ENCODE peak calls at places on chromosomes 13 and 19, in six cellular contexts. One of them, this sample, is unnamed.

GRCh38 chr13:110593430-110594130 is 21.8 kb upstream of the NAXD start:
- DNase-seq in MV-4-11: peak
- DNase-seq in anterior cingulate cortex: no peak
- DNase-seq in SHP77: peak
- DNase-seq in fibroblast of pulmonary artery: peak
- DNase-seq in fibroblast of the conjunctiva: peak
- DNase-seq in this sample: peak

GRCh38 chr19:18231775-18232174 is 5.5 kb upstream of the PDE4C start:
- DNase-seq in anterior cingulate cortex: no peak
- DNase-seq in fibroblast of the conjunctiva: no peak
- DNase-seq in SHP77: no peak
- DNase-seq in MV-4-11: no peak
- DNase-seq in fibroblast of pulmonary artery: no peak
- DNase-seq in this sample: no peak

GRCh38 chr19:10817291-10818038 is 18.5 kb downstream of the TMED1 start:
- DNase-seq in SHP77: no peak
- DNase-seq in fibroblast of the conjunctiva: peak
- DNase-seq in MV-4-11: no peak
- DNase-seq in anterior cingulate cortex: no peak
- DNase-seq in fibroblast of pulmonary artery: peak
- DNase-seq in this sample: no peak

GRCh38 chr13:32016631-32017030 is 14.9 kb upstream of the FRY start:
- DNase-seq in fibroblast of the conjunctiva: no peak
- DNase-seq in fibroblast of pulmonary artery: no peak
- DNase-seq in MV-4-11: no peak
- DNase-seq in anterior cingulate cortex: no peak
- DNase-seq in SHP77: no peak
- DNase-seq in this sample: no peak

GRCh38 chr19:14560776-14561108 is 11.1 kb downstream of the NDUFB7 start:
- DNase-seq in fibroblast of the conjunctiva: no peak
- DNase-seq in SHP77: no peak
- DNase-seq in fibroblast of pulmonary artery: no peak
- DNase-seq in MV-4-11: no peak
- DNase-seq in anterior cingulate cortex: no peak
- DNase-seq in this sample: no peak

GRCh38 chr19:16228637-16229321 is 31.1 kb downstream of the AP1M1 start:
- DNase-seq in fibroblast of pulmonary artery: no peak
- DNase-seq in fibroblast of the conjunctiva: no peak
- DNase-seq in SHP77: no peak
- DNase-seq in anterior cingulate cortex: no peak
- DNase-seq in MV-4-11: no peak
- DNase-seq in this sample: no peak

GRCh38 chr13:82627183-82627582 is 1255.1 kb downstream of the SLITRK1 start:
- DNase-seq in anterior cingulate cortex: no peak
- DNase-seq in fibroblast of the conjunctiva: peak
- DNase-seq in MV-4-11: no peak
- DNase-seq in SHP77: no peak
- DNase-seq in fibroblast of pulmonary artery: peak
- DNase-seq in this sample: no peak

GRCh38 chr19:19602136-19602712 is 16.3 kb downstream of the PBX4 start:
- DNase-seq in MV-4-11: no peak
- DNase-seq in SHP77: no peak
- DNase-seq in anterior cingulate cortex: no peak
- DNase-seq in fibroblast of pulmonary artery: no peak
- DNase-seq in fibroblast of the conjunctiva: no peak
- DNase-seq in this sample: no peak

GRCh38 chr13:92537485-92537884 is 689.1 kb upstream of the GPC6 start:
- DNase-seq in fibroblast of the conjunctiva: no peak
- DNase-seq in MV-4-11: no peak
- DNase-seq in fibroblast of pulmonary artery: peak
- DNase-seq in SHP77: no peak
- DNase-seq in anterior cingulate cortex: no peak
- DNase-seq in this sample: no peak

GRCh38 chr13:68234278-68234677 is 1004.1 kb upstream of the PCDH9 start:
- DNase-seq in MV-4-11: no peak
- DNase-seq in fibroblast of pulmonary artery: peak
- DNase-seq in anterior cingulate cortex: no peak
- DNase-seq in fibroblast of the conjunctiva: peak
- DNase-seq in SHP77: no peak
- DNase-seq in this sample: no peak

GRCh38 chr19:30968210-30968609 is 381.0 kb downstream of the TSHZ3 start:
- DNase-seq in MV-4-11: no peak
- DNase-seq in SHP77: no peak
- DNase-seq in anterior cingulate cortex: no peak
- DNase-seq in fibroblast of the conjunctiva: no peak
- DNase-seq in fibroblast of pulmonary artery: no peak
- DNase-seq in this sample: no peak

GRCh38 chr19:1860133-1860775 is 3.1 kb downstream of the KLF16 start:
- DNase-seq in SHP77: no peak
- DNase-seq in fibroblast of pulmonary artery: peak
- DNase-seq in anterior cingulate cortex: peak
- DNase-seq in fibroblast of the conjunctiva: peak
- DNase-seq in MV-4-11: peak
- DNase-seq in this sample: no peak

GRCh38 chr19:40321566-40322270 is 26.5 kb downstream of the C19orf47 start:
- DNase-seq in anterior cingulate cortex: no peak
- DNase-seq in fibroblast of the conjunctiva: no peak
- DNase-seq in SHP77: no peak
- DNase-seq in MV-4-11: no peak
- DNase-seq in fibroblast of pulmonary artery: no peak
- DNase-seq in this sample: no peak

GRCh38 chr19:3123088-3123721 is 12.6 kb upstream of the GNA15 start:
- DNase-seq in MV-4-11: no peak
- DNase-seq in fibroblast of the conjunctiva: no peak
- DNase-seq in SHP77: no peak
- DNase-seq in fibroblast of pulmonary artery: no peak
- DNase-seq in anterior cingulate cortex: no peak
- DNase-seq in this sample: no peak

GRCh38 chr13:88979465-88980180 is 1308.5 kb downstream of the SLITRK5 start:
- DNase-seq in SHP77: peak
- DNase-seq in fibroblast of the conjunctiva: no peak
- DNase-seq in MV-4-11: peak
- DNase-seq in fibroblast of pulmonary artery: peak
- DNase-seq in anterior cingulate cortex: no peak
- DNase-seq in this sample: no peak

GRCh38 chr19:31279436-31279765 is 69.8 kb downstream of the TSHZ3 start:
- DNase-seq in fibroblast of pulmonary artery: no peak
- DNase-seq in fibroblast of the conjunctiva: no peak
- DNase-seq in SHP77: no peak
- DNase-seq in anterior cingulate cortex: no peak
- DNase-seq in MV-4-11: no peak
- DNase-seq in this sample: no peak

GRCh38 chr13:113895436-113895835 is 31.6 kb upstream of the GAS6 start:
- DNase-seq in anterior cingulate cortex: no peak
- DNase-seq in MV-4-11: no peak
- DNase-seq in fibroblast of the conjunctiva: no peak
- DNase-seq in fibroblast of pulmonary artery: no peak
- DNase-seq in SHP77: no peak
- DNase-seq in this sample: no peak

GRCh38 chr13:47933688-47934011 is 67.4 kb downstream of the SUCLA2 start:
- DNase-seq in SHP77: no peak
- DNase-seq in fibroblast of pulmonary artery: peak
- DNase-seq in fibroblast of the conjunctiva: no peak
- DNase-seq in anterior cingulate cortex: no peak
- DNase-seq in MV-4-11: peak
- DNase-seq in this sample: no peak

GRCh38 chr19:47035127-47035494 is 13.3 kb downstream of the TMEM160 start:
- DNase-seq in anterior cingulate cortex: no peak
- DNase-seq in fibroblast of the conjunctiva: no peak
- DNase-seq in SHP77: no peak
- DNase-seq in MV-4-11: peak
- DNase-seq in fibroblast of pulmonary artery: no peak
- DNase-seq in this sample: no peak

GRCh38 chr19:50835785-50836542 is 2.6 kb upstream of the KLK15 start:
- DNase-seq in SHP77: peak
- DNase-seq in anterior cingulate cortex: peak
- DNase-seq in fibroblast of the conjunctiva: peak
- DNase-seq in MV-4-11: peak
- DNase-seq in fibroblast of pulmonary artery: peak
- DNase-seq in this sample: peak

GRCh38 chr13:110413311-110414040 is 106.4 kb downstream of the COL4A2 start:
- DNase-seq in fibroblast of pulmonary artery: no peak
- DNase-seq in SHP77: no peak
- DNase-seq in anterior cingulate cortex: no peak
- DNase-seq in fibroblast of the conjunctiva: no peak
- DNase-seq in MV-4-11: no peak
- DNase-seq in this sample: no peak

GRCh38 chr13:53255795-53256194 is 227.2 kb downstream of the OLFM4 start:
- DNase-seq in fibroblast of pulmonary artery: no peak
- DNase-seq in fibroblast of the conjunctiva: no peak
- DNase-seq in SHP77: no peak
- DNase-seq in MV-4-11: no peak
- DNase-seq in anterior cingulate cortex: no peak
- DNase-seq in this sample: no peak

GRCh38 chr19:6626764-6627163 is 35.8 kb upstream of the CD70 start:
- DNase-seq in anterior cingulate cortex: no peak
- DNase-seq in fibroblast of the conjunctiva: no peak
- DNase-seq in fibroblast of pulmonary artery: no peak
- DNase-seq in SHP77: no peak
- DNase-seq in MV-4-11: no peak
- DNase-seq in this sample: no peak

GRCh38 chr13:31208554-31209122 is 8.9 kb downstream of the B3GLCT start:
- DNase-seq in fibroblast of the conjunctiva: no peak
- DNase-seq in MV-4-11: no peak
- DNase-seq in anterior cingulate cortex: no peak
- DNase-seq in SHP77: no peak
- DNase-seq in fibroblast of pulmonary artery: no peak
- DNase-seq in this sample: no peak

GRCh38 chr19:46904114-46905060 is 43.6 kb downstream of the ARHGAP35 start:
- DNase-seq in SHP77: no peak
- DNase-seq in anterior cingulate cortex: no peak
- DNase-seq in fibroblast of the conjunctiva: no peak
- DNase-seq in fibroblast of pulmonary artery: peak
- DNase-seq in MV-4-11: no peak
- DNase-seq in this sample: peak

GRCh38 chr19:46924874-46925547 is 64.2 kb downstream of the ARHGAP35 start:
- DNase-seq in anterior cingulate cortex: no peak
- DNase-seq in SHP77: no peak
- DNase-seq in MV-4-11: no peak
- DNase-seq in fibroblast of the conjunctiva: no peak
- DNase-seq in fibroblast of pulmonary artery: no peak
- DNase-seq in this sample: peak

GRCh38 chr19:38544569-38545315 is 73.0 kb downstream of the MAP4K1 start:
- DNase-seq in anterior cingulate cortex: no peak
- DNase-seq in fibroblast of the conjunctiva: no peak
- DNase-seq in fibroblast of pulmonary artery: peak
- DNase-seq in SHP77: no peak
- DNase-seq in MV-4-11: no peak
- DNase-seq in this sample: no peak

GRCh38 chr13:37277435-37278144 is 172.1 kb upstream of the CSNK1A1L start:
- DNase-seq in anterior cingulate cortex: no peak
- DNase-seq in fibroblast of the conjunctiva: no peak
- DNase-seq in fibroblast of pulmonary artery: peak
- DNase-seq in SHP77: no peak
- DNase-seq in MV-4-11: no peak
- DNase-seq in this sample: no peak

GRCh38 chr19:35730326-35730725 is 11.9 kb downstream of the IGFLR1 start:
- DNase-seq in SHP77: no peak
- DNase-seq in anterior cingulate cortex: no peak
- DNase-seq in MV-4-11: no peak
- DNase-seq in fibroblast of the conjunctiva: no peak
- DNase-seq in fibroblast of pulmonary artery: no peak
- DNase-seq in this sample: no peak

GRCh38 chr19:46931197-46931596 is 70.4 kb downstream of the ARHGAP35 start:
- DNase-seq in MV-4-11: no peak
- DNase-seq in fibroblast of the conjunctiva: no peak
- DNase-seq in SHP77: no peak
- DNase-seq in fibroblast of pulmonary artery: no peak
- DNase-seq in anterior cingulate cortex: no peak
- DNase-seq in this sample: peak